ENCODE peak calls at places on chromosomes 6 and 20, in four cellular contexts. One of them, this sample, is unnamed.

GRCh38 chr6:168999392-168999791 is 254.3 kb downstream of the THBS2 start:
- DNase-seq in hepatocyte: no peak
- DNase-seq in spleen: no peak
- DNase-seq in fibroblast of pulmonary artery: no peak
- DNase-seq in this sample: peak; percentile 31

GRCh38 chr6:122075084-122075760 is 324.2 kb upstream of the HSF2 start:
- DNase-seq in hepatocyte: no peak
- DNase-seq in spleen: no peak
- DNase-seq in fibroblast of pulmonary artery: no peak
- DNase-seq in this sample: no peak

GRCh38 chr20:50746138-50746940 is 15.0 kb downstream of the PARD6B start:
- DNase-seq in hepatocyte: peak; percentile 68
- DNase-seq in spleen: no peak
- DNase-seq in fibroblast of pulmonary artery: peak; percentile 35
- DNase-seq in this sample: peak; percentile 85

GRCh38 chr6:53906842-53907241 is 112.0 kb downstream of the LRRC1 start:
- DNase-seq in hepatocyte: no peak
- DNase-seq in spleen: no peak
- DNase-seq in fibroblast of pulmonary artery: no peak
- DNase-seq in this sample: no peak

GRCh38 chr6:73451166-73452106 is 661 bp downstream of the CGAS start:
- DNase-seq in hepatocyte: peak; percentile 17
- DNase-seq in spleen: peak; percentile 92
- DNase-seq in fibroblast of pulmonary artery: peak; percentile 49
- DNase-seq in this sample: peak; percentile 56

GRCh38 chr6:145310116-145310515 is 425.2 kb downstream of the EPM2A start:
- DNase-seq in hepatocyte: no peak
- DNase-seq in spleen: no peak
- DNase-seq in fibroblast of pulmonary artery: peak; percentile 22
- DNase-seq in this sample: no peak

GRCh38 chr20:9807176-9807575 is 31.7 kb downstream of the PAK5 start:
- DNase-seq in hepatocyte: no peak
- DNase-seq in spleen: no peak
- DNase-seq in fibroblast of pulmonary artery: no peak
- DNase-seq in this sample: no peak

GRCh38 chr20:774680-775057 is 6.4 kb upstream of the SLC52A3 start:
- DNase-seq in hepatocyte: no peak
- DNase-seq in spleen: no peak
- DNase-seq in fibroblast of pulmonary artery: no peak
- DNase-seq in this sample: no peak

GRCh38 chr6:157460182-157460999 is 79.4 kb downstream of the ZDHHC14 start:
- DNase-seq in hepatocyte: no peak
- DNase-seq in spleen: no peak
- DNase-seq in fibroblast of pulmonary artery: peak; percentile 10
- DNase-seq in this sample: no peak

GRCh38 chr20:24670341-24670821 is 201.0 kb downstream of the SYNDIG1 start:
- DNase-seq in hepatocyte: no peak
- DNase-seq in spleen: peak; percentile 66
- DNase-seq in fibroblast of pulmonary artery: no peak
- DNase-seq in this sample: no peak

GRCh38 chr20:34755367-34755766 is 51.2 kb downstream of the TP53INP2 start:
- DNase-seq in hepatocyte: no peak
- DNase-seq in spleen: no peak
- DNase-seq in fibroblast of pulmonary artery: no peak
- DNase-seq in this sample: no peak

GRCh38 chr6:104227502-104227901 is 632.2 kb downstream of the HACE1 start:
- DNase-seq in hepatocyte: no peak
- DNase-seq in spleen: no peak
- DNase-seq in fibroblast of pulmonary artery: no peak
- DNase-seq in this sample: no peak

GRCh38 chr20:831956-832355 is 1.6 kb upstream of the FAM110A start:
- DNase-seq in hepatocyte: no peak
- DNase-seq in spleen: peak; percentile 41
- DNase-seq in fibroblast of pulmonary artery: no peak
- DNase-seq in this sample: no peak

GRCh38 chr20:12435254-12435653 is 517.6 kb downstream of the BTBD3 start:
- DNase-seq in hepatocyte: peak; percentile 48
- DNase-seq in spleen: no peak
- DNase-seq in fibroblast of pulmonary artery: no peak
- DNase-seq in this sample: no peak

GRCh38 chr6:13355969-13356368 is 27.6 kb upstream of the TBC1D7 start:
- DNase-seq in hepatocyte: no peak
- DNase-seq in spleen: no peak
- DNase-seq in fibroblast of pulmonary artery: no peak
- DNase-seq in this sample: no peak

GRCh38 chr6:83511901-83512681 is at the start of gene PRSS35:
- DNase-seq in hepatocyte: peak; percentile 82
- DNase-seq in spleen: peak; percentile 83
- DNase-seq in fibroblast of pulmonary artery: peak; percentile 61
- DNase-seq in this sample: peak; percentile 64

GRCh38 chr20:15328084-15328483 is 990.7 kb upstream of the FLRT3 start:
- DNase-seq in hepatocyte: no peak
- DNase-seq in spleen: no peak
- DNase-seq in fibroblast of pulmonary artery: no peak
- DNase-seq in this sample: no peak

GRCh38 chr20:53331151-53331973 is 262.3 kb downstream of the ZNF217 start:
- DNase-seq in hepatocyte: peak; percentile 23
- DNase-seq in spleen: no peak
- DNase-seq in fibroblast of pulmonary artery: peak; percentile 13
- DNase-seq in this sample: no peak

GRCh38 chr6:10578718-10579117 is 57.6 kb downstream of the GCNT2 start:
- DNase-seq in hepatocyte: no peak
- DNase-seq in spleen: no peak
- DNase-seq in fibroblast of pulmonary artery: no peak
- DNase-seq in this sample: no peak

GRCh38 chr6:45794465-45794864 is 221.2 kb downstream of the CLIC5 start:
- DNase-seq in hepatocyte: no peak
- DNase-seq in spleen: no peak
- DNase-seq in fibroblast of pulmonary artery: no peak
- DNase-seq in this sample: no peak

GRCh38 chr6:35296931-35297330 is 687 bp upstream of the DEF6 start:
- DNase-seq in hepatocyte: no peak
- DNase-seq in spleen: no peak
- DNase-seq in fibroblast of pulmonary artery: no peak
- DNase-seq in this sample: no peak

GRCh38 chr6:99349620-99350141 is at the start of gene FAXC:
- DNase-seq in hepatocyte: peak; percentile 80
- DNase-seq in spleen: no peak
- DNase-seq in fibroblast of pulmonary artery: peak; percentile 13
- DNase-seq in this sample: peak; percentile 74
- TF ChIP-seq CTCF in hepatocyte: peak; percentile 38
- TF ChIP-seq CTCF in spleen: no peak
- TF ChIP-seq CTCF in fibroblast of pulmonary artery: no peak
- TF ChIP-seq CTCF in this sample: no peak

GRCh38 chr6:164214066-164214465 is 799.5 kb downstream of the QKI start:
- DNase-seq in hepatocyte: no peak
- DNase-seq in spleen: no peak
- DNase-seq in fibroblast of pulmonary artery: no peak
- DNase-seq in this sample: no peak

GRCh38 chr6:164216839-164217238 is 802.3 kb downstream of the QKI start:
- DNase-seq in hepatocyte: no peak
- DNase-seq in spleen: no peak
- DNase-seq in fibroblast of pulmonary artery: no peak
- DNase-seq in this sample: no peak

GRCh38 chr6:164216368-164216767 is 801.9 kb downstream of the QKI start:
- DNase-seq in hepatocyte: no peak
- DNase-seq in spleen: no peak
- DNase-seq in fibroblast of pulmonary artery: no peak
- DNase-seq in this sample: no peak
- TF ChIP-seq CTCF in hepatocyte: no peak
- TF ChIP-seq CTCF in spleen: no peak
- TF ChIP-seq CTCF in fibroblast of pulmonary artery: no peak
- TF ChIP-seq CTCF in this sample: no peak

GRCh38 chr6:1553562-1554088 is 56.1 kb upstream of the FOXC1 start:
- DNase-seq in hepatocyte: no peak
- DNase-seq in spleen: no peak
- DNase-seq in fibroblast of pulmonary artery: no peak
- DNase-seq in this sample: no peak

GRCh38 chr6:1554241-1554880 is 55.4 kb upstream of the FOXC1 start:
- DNase-seq in hepatocyte: no peak
- DNase-seq in spleen: no peak
- DNase-seq in fibroblast of pulmonary artery: no peak
- DNase-seq in this sample: no peak

GRCh38 chr6:1551236-1551635 is 58.5 kb upstream of the FOXC1 start:
- DNase-seq in hepatocyte: no peak
- DNase-seq in spleen: no peak
- DNase-seq in fibroblast of pulmonary artery: no peak
- DNase-seq in this sample: no peak

GRCh38 chr6:1554881-1555569 is 54.7 kb upstream of the FOXC1 start:
- DNase-seq in hepatocyte: peak; percentile 72
- DNase-seq in spleen: peak; percentile 89
- DNase-seq in fibroblast of pulmonary artery: peak; percentile 57
- DNase-seq in this sample: peak; percentile 61

DNA sequence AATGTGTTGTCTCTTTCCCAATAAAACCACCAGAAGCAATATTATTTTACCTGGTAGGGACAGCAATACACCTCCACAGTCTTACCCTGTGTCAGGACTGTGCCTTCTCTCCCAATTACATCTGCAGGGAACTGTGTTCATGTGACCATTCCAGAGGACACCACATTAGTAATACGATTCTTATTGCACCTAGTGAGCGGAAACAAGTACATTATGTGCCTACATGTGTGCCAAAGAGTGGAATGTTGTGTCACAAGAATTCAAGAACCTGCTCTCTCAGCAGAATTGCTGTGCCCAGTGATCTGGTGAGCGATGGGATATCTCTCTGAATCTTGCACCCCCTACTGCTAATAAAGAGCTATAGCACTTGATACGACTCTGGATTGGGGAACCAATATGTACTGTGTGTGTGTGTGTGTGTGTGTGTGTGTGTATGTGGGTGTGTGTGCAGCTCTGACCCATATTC is 57.4 kb upstream of the FOXC1 start:
- DNase-seq in hepatocyte: no peak
- DNase-seq in spleen: no peak
- DNase-seq in fibroblast of pulmonary artery: peak; percentile 18
- DNase-seq in this sample: peak; percentile 3
- TF ChIP-seq CTCF in hepatocyte: no peak
- TF ChIP-seq CTCF in spleen: no peak
- TF ChIP-seq CTCF in fibroblast of pulmonary artery: peak; percentile 30
- TF ChIP-seq CTCF in this sample: no peak

DNA sequence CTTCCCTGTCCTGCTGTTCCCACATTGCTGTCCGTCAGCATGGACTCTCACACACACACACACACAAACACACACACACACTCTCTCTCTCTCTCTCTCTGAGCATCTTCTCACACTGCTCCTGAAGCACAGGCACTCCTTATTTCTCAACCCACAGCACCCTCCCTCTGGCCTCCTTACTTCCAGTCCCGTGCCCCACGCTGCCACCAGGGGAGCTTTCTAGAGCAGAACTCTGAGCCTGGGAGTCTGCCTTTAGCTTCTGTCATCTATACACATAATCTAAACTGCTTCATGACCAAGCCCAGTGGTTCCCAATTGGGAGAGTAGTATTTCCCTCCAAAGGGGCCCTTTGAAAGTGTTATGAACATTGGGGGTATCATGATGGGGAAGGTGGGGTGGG is 29.1 kb downstream of the HECA start:
- DNase-seq in hepatocyte: no peak
- DNase-seq in spleen: no peak
- DNase-seq in fibroblast of pulmonary artery: no peak
- DNase-seq in this sample: no peak
- TF ChIP-seq CTCF in hepatocyte: no peak
- TF ChIP-seq CTCF in spleen: no peak
- TF ChIP-seq CTCF in fibroblast of pulmonary artery: no peak
- TF ChIP-seq CTCF in this sample: no peak

DNA sequence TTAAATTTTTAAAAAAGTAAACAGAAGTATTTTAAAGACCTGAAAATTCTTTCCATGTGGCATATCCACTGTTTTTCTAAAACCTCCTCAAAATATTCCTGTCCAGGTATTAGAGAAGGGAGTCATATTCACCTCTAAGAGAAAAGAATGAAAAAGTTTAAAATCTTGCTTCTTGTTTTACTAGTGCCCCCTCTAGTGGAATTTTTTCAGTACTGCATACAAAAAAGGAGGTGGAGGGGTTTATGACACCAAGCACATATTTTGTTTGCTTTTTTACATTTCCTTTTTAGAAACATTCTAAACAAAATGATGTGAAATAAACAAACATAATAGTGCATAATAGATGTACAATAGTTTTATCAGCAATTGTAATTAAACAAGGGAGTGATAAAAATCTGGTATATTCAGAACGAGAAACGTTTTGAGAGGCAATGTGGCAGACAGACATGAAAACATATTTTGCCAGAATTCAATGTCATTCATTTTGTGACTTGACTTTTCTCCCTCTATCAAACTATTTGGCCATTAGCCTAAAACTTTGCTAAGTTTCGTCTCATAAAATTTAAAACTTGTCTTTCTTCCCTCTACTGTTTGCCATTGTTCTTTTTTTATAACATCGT is 111.0 kb upstream of the TFAP2D start:
- DNase-seq in hepatocyte: peak; percentile 63
- DNase-seq in spleen: no peak
- DNase-seq in fibroblast of pulmonary artery: peak; percentile 44
- DNase-seq in this sample: peak; percentile 24
- TF ChIP-seq CTCF in hepatocyte: peak; percentile 80
- TF ChIP-seq CTCF in spleen: peak; percentile 67
- TF ChIP-seq CTCF in fibroblast of pulmonary artery: peak; percentile 75
- TF ChIP-seq CTCF in this sample: peak; percentile 46

DNA sequence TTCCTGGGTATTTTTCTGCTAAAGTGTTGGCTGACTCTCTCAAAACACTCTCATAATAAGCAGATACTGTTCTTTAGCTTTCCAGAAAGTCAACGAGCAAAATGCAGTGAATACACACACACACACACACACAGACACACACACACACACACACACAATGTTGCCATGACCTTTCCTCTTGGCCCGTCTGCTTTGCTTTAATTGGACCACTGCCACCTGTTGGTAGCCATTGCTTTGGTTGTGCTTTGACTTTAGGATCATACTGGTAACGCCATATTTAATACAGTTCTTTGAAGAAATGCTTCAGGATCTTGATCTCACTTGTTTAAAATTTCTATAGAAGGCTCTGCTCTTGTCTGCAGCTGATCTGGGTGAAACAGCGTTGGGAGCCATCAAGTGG is 4.4 kb downstream of the FIG4 start:
- DNase-seq in hepatocyte: no peak
- DNase-seq in spleen: no peak
- DNase-seq in fibroblast of pulmonary artery: peak; percentile 25
- DNase-seq in this sample: no peak
- TF ChIP-seq CTCF in hepatocyte: peak; percentile 20
- TF ChIP-seq CTCF in spleen: no peak
- TF ChIP-seq CTCF in fibroblast of pulmonary artery: peak; percentile 8
- TF ChIP-seq CTCF in this sample: no peak

DNA sequence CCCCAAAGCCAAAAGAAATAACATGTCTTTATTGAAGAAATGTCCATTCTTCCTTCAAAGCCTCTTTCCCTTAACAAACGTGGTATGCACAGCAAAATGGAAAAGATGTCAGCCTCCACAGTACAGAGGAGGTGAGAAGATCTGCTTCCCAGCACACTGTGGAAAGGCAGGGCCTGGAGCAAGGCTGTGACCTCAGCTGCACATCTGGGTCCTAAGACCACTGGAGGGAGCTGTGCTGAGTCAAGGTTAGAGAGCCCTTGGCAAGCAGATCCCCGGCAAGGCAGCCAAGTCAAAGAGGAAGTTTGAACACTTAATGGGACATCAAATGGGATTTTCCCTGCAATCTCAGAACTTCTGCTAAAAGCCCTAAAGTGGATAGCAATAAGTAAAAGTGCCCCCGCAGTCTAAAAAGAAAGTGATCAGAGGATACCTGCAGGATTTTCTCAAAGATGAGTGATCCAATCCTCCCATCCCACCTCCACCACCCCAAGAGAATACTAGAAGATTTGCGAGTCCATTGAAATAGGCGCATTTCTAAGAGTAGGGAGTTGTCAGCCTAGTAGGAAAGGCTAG is 39.4 kb downstream of the UNC5CL start:
- DNase-seq in hepatocyte: peak; percentile 63
- DNase-seq in spleen: no peak
- DNase-seq in fibroblast of pulmonary artery: peak; percentile 73
- DNase-seq in this sample: peak; percentile 62
- TF ChIP-seq CTCF in hepatocyte: peak; percentile 29
- TF ChIP-seq CTCF in spleen: peak; percentile 39
- TF ChIP-seq CTCF in fibroblast of pulmonary artery: peak; percentile 68
- TF ChIP-seq CTCF in this sample: no peak

This sample was measured in Calu3.